ENCODE peak calls at places on chromosomes 3 and 15, in four cellular contexts. M is neuronal stem cell, P is NT2/D1, C is SK-N-SH. Y is an unnamed sample. For H3K36me3, the result is how much of the 10 kb centered on the place peaks cover.

GRCh38 chr3:178822722-178823121 is 248.9 kb downstream of the ZMAT3 start:
- DNase-seq in P (no peak), C (no peak), M (no peak), Y (no peak)

GRCh38 chr15:70528270-70528706 is 235.1 kb downstream of the UACA start:
- DNase-seq in M (no peak), P (no peak), C (no peak), Y (no peak)

GRCh38 chr3:28317438-28318022 is 31.0 kb upstream of the ZCWPW2 start:
- DNase-seq in M (peak), P (peak), C (peak), Y (peak)

GRCh38 chr15:51192560-51193280 is 98.0 kb upstream of the TNFAIP8L3 start:
- DNase-seq in M (peak), P (peak), C (peak), Y (peak)

GRCh38 chr15:73994912-73995622 is 551 bp downstream of the PML start:
- DNase-seq in P (no peak), C (no peak), M (no peak), Y (no peak)

GRCh38 chr3:12988728-12989454 is 84.3 kb downstream of the IQSEC1 start:
- DNase-seq in P (no peak), M (no peak), C (no peak), Y (no peak)

GRCh38 chr3:106619-107018 is 89.9 kb upstream of the CHL1 start:
- DNase-seq in P (no peak), C (no peak), M (no peak), Y (no peak)

GRCh38 chr3:132773071-132773619 is 50.9 kb upstream of the NPHP3 start:
- DNase-seq in C (no peak), P (no peak), M (peak), Y (no peak)

GRCh38 chr3:197216169-197216860 is 82.1 kb downstream of the DLG1 start:
- DNase-seq in P (no peak), C (no peak), M (no peak), Y (peak)

GRCh38 chr15:60822403-60822802 is 343.5 kb upstream of the ICE2 start:
- DNase-seq in C (no peak), M (no peak), P (no peak), Y (no peak)

GRCh38 chr15:47334805-47335204 is 382.5 kb upstream of the SEMA6D start:
- DNase-seq in C (no peak), M (no peak), P (no peak), Y (no peak)

GRCh38 chr3:119301001-119301400 is 6.8 kb downstream of the ARHGAP31 start:
- DNase-seq in M (no peak), C (no peak), P (no peak), Y (no peak)

GRCh38 chr15:48175126-48175525 is 3.0 kb downstream of the MYEF2 start:
- DNase-seq in C (no peak), P (no peak), M (no peak), Y (no peak)

GRCh38 chr3:159841766-159842165 is 146.9 kb upstream of the IL12A start:
- DNase-seq in C (no peak), P (no peak), M (no peak), Y (no peak)

GRCh38 chr3:160771811-160772459 is 15.9 kb downstream of the PPM1L start:
- DNase-seq in C (peak), P (no peak), M (no peak), Y (no peak)

GRCh38 chr3:50317303-50317702 is 5.2 kb downstream of the HYAL2 start:
- DNase-seq in C (no peak), M (no peak), P (no peak), Y (no peak)

GRCh38 chr3:39124876-39125836 is 17.7 kb downstream of the TTC21A start:
- DNase-seq in C (no peak), M (no peak), P (no peak), Y (peak)

GRCh38 chr3:165532851-165533250 is 304.4 kb downstream of the BCHE start:
- DNase-seq in C (no peak), M (no peak), P (no peak), Y (no peak)

GRCh38 chr15:67048281-67049279 is 16.8 kb upstream of the SMAD3 start:
- DNase-seq in P (no peak), C (no peak), M (no peak), Y (no peak)

GRCh38 chr3:58104712-58105111 is 96.5 kb downstream of the FLNB start:
- DNase-seq in P (no peak), M (no peak), C (no peak), Y (no peak)

GRCh38 chr3:171334465-171334811 is 125.8 kb downstream of the TNIK start:
- DNase-seq in C (no peak), M (no peak), P (no peak), Y (no peak)

GRCh38 chr3:184477940-184478339 is 83.6 kb upstream of the EPHB3 start:
- DNase-seq in P (no peak), M (no peak), C (no peak), Y (no peak)

GRCh38 chr3:16936656-16937055 is 51.9 kb downstream of the PLCL2 start:
- DNase-seq in M (no peak), P (no peak), C (no peak), Y (no peak)

GRCh38 chr3:16937421-16937820 is 52.7 kb downstream of the PLCL2 start:
- DNase-seq in M (no peak), C (no peak), P (no peak), Y (no peak)

GRCh38 chr3:16936233-16936632 is 51.5 kb downstream of the PLCL2 start:
- DNase-seq in M (no peak), P (peak), C (no peak), Y (peak)

GRCh38 chr3:16932877-16933276 is 48.1 kb downstream of the PLCL2 start:
- DNase-seq in M (no peak), P (no peak), C (no peak), Y (no peak)

GRCh38 chr3:16935766-16936165 is 51.0 kb downstream of the PLCL2 start:
- DNase-seq in M (no peak), C (no peak), P (no peak), Y (no peak)
- H3K4me3 ChIP-seq in M (no peak), C (no peak), P (no peak), Y (no peak)

GRCh38 chr3:195883160-195883559 is 25.2 kb downstream of the TNK2 start:
- DNase-seq in P (no peak), M (no peak), C (no peak), Y (no peak)

GRCh38 chr3:195882002-195882441 is 26.3 kb downstream of the TNK2 start:
- DNase-seq in P (no peak), C (no peak), M (no peak), Y (no peak)

GRCh38 chr3:195885036-195885871 is 23.1 kb downstream of the TNK2 start:
- DNase-seq in C (no peak), M (no peak), P (no peak), Y (no peak)

GRCh38 chr3:195884691-195885035 is 23.7 kb downstream of the TNK2 start:
- DNase-seq in P (no peak), M (no peak), C (no peak), Y (no peak)

GRCh38 chr3:195883801-195884200 is 24.6 kb downstream of the TNK2 start:
- DNase-seq in C (no peak), P (no peak), M (no peak), Y (no peak)
- H3K36me3 ChIP-seq in C (under half), P (half or more), M (under half), Y (under half)

DNA sequence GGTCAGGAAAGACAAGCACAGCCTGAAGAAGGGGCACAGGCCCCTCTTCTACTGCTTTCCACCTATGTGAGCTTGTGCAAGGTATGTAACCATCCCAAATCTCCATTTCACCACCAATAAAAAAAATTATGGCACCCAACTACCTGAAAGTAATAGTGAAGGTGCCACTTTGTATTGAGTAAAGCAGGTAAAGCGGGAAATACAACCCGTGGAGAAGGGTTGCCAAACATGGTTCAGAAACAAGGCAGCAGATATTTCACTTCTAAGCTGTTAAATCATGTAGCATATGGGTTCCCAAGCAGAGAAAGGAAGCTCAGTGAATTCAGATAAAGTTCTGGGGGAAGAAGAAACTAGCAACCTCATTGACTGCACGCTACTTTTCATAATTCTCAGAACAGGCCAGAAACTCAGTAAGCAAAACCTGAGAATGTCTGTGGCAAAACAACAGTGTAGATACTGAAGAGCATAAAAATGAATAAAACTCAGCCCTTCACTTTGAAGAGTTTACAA is 4.1 kb downstream of the PLOD2 start:
- DNase-seq in M (no peak), C (no peak), P (no peak), Y (no peak)
- H3K4me3 ChIP-seq in M (no peak), C (no peak), P (no peak), Y (no peak)

DNA sequence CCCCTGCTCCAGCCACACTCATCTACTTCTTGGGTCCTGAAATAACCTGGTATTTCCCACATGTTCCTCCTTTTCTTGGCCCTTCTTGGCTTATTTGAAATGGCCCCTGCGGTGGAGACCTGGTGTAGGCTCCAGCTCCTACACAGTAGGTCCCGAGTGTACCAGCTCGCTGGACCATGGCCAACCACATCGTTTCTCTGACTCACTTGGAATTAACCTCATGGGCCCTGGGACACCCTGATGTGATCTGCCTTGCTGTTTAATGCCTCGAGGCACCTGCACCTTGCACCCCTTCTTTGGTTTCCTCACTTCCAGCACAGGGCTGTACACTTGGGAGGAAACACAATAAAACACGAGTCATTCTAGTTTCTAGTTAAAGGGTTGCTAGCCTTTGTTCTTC is 60.3 kb downstream of the FEM1B start:
- DNase-seq in P (no peak), M (no peak), C (no peak), Y (no peak)
- H3K36me3 ChIP-seq in P (under half), M (under half), C (under half), Y (under half)

GRCh38 chr3:143123353-143123974 is 3.9 kb downstream of the CHST2 start:
- DNase-seq in M (no peak), C (no peak), P (no peak), Y (no peak)

GRCh38 chr3:143124683-143125520 is 5.3 kb downstream of the CHST2 start:
- DNase-seq in P (no peak), C (no peak), M (no peak), Y (no peak)

GRCh38 chr3:143128212-143128611 is 8.6 kb downstream of the CHST2 start:
- DNase-seq in M (no peak), C (no peak), P (no peak), Y (no peak)

GRCh38 chr3:143132246-143132980 is 12.8 kb downstream of the CHST2 start:
- DNase-seq in M (no peak), C (no peak), P (no peak), Y (no peak)

GRCh38 chr3:143127801-143128200 is 8.2 kb downstream of the CHST2 start:
- DNase-seq in P (no peak), M (no peak), C (no peak), Y (no peak)
- H3K4me3 ChIP-seq in P (no peak), M (no peak), C (no peak), Y (no peak)

GRCh38 chr3:15591235-15591634 is 10.1 kb downstream of the HACL1 start:
- DNase-seq in M (no peak), C (no peak), P (no peak), Y (no peak)
- H3K36me3 ChIP-seq in M (half or more), C (half or more), P (under half), Y (under half)

GRCh38 chr3:192819001-192819569 is 91.7 kb upstream of the FGF12 start:
- DNase-seq in M (no peak), C (no peak), P (no peak), Y (no peak)
- H3K4me3 ChIP-seq in M (no peak), C (no peak), P (no peak), Y (no peak)

GRCh38 chr15:23002920-23003319 is 22.8 kb upstream of the CYFIP1 start:
- DNase-seq in P (no peak), M (no peak), C (no peak), Y (no peak)

DNA sequence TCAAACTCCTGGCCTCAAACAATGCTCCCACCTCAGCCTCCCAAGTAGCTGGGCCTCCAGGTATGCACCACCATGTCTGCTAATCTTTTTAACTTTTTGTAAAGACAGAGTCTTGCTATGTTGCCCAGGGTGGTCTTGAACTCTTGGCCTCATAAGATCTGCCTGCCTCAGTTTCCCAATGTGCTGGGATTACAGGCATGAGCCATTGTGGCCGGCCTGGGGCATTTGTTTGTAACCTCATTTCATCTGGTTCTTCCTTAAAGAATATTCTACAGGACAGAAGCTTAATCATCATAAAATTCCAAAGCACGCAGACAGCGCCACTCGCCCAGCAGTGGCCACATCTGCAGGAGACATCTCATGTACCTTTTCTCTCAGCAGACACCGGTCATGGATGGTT is 23.6 kb upstream of the CYFIP1 start:
- DNase-seq in P (no peak), M (no peak), C (no peak), Y (no peak)
- H3K36me3 ChIP-seq in P (half or more), M (half or more), C (half or more), Y (under half)

DNA sequence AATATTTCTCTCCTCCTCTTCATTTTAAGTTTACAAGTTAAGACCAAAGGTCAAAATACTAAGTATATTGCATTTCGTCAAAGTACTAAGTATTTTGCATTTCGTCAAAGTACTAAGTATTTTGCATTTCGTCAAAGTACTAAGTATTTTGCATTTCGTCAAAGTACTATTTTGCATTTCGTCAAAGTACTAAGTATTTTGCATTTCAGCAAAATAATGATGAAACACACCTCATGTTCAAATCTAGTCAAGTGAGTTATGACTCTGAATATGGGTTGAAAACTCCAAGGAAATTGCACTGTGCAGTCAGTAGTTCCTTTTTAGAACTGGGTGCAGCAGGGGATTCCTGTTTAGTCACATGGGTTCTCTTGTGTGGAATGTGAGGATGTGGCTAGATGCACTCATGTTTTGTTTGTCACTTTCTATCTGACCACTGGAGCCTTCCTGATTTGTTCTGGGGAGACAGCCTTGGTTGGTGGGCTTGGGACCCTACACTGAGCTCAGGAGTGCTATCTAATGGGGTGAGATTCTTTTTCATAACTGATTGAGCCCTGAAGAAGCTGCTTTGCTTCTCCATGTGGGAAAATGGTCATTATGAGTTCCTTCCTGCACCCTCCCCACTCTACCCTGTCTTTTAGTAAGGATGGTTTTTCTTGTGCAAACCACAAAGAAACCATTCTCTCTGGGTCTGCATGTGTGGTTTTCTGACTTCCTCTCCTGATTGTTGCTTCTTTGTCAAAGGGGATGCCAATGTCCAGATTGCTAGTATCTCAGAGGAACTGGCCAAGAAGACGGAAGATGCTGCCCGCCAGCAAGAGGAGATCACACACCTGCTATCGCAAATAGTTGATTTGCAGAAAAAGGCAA is 73.4 kb downstream of the CCK start:
- DNase-seq in C (no peak), M (no peak), P (no peak), Y (no peak)
- H3K4me3 ChIP-seq in C (no peak), M (no peak), P (no peak), Y (no peak)

DNA sequence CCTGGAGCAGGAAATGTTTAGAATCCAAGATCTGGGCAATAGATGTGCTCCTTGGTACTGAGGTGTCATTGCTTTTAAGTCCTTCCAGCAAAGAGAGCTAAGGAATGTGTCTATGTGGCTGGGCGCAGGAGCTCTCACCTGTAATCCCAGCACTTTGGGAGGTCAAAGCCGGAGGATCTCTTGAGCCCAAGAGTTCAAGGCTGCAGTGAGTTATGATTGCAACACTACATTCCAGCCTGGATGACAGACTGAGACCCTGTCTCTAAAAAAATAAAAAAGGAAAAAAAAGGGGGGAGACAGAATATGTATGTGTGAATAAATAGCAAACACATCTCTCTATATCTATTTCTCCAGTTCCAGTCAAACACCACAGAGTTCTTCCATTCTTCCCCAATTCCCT is 4.3 kb upstream of the GPR62 start:
- DNase-seq in M (no peak), C (no peak), P (no peak), Y (no peak)
- H3K36me3 ChIP-seq in M (under half), C (under half), P (under half), Y (under half)

Y was measured in H7.